ENCODE peak calls at places on chromosomes 4 and X, in nine cellular contexts. C is naive thymus-derived CD4-positive, alpha-beta T cell; G is mucosa of descending colon; H is neural progenitor cell; N is PC-3; Q is CD4-positive, alpha-beta memory T cell; O is breast epithelium; D is cardiac fibroblast; T is WERI-Rb-1. R is an unnamed sample.

GRCh38 chrX:105694839-105695238 is 127.5 kb upstream of the NRK start:
- DNase-seq in G (no peak), O (no peak), T (no peak), H (no peak), Q (no peak), N (peak; percentile 7), C (no peak), D (no peak), R (no peak)

GRCh38 chrX:9651737-9652136 is 113.9 kb downstream of the GPR143 start:
- DNase-seq in D (peak; percentile 39), T (no peak), C (no peak), N (no peak), G (no peak), O (no peak), Q (no peak), H (no peak), R (no peak)

GRCh38 chrX:148499638-148500427 is 584 bp upstream of the AFF2 start:
- DNase-seq in D (no peak), H (no peak), C (no peak), T (no peak), G (no peak), N (no peak), O (no peak), Q (no peak), R (no peak)

GRCh38 chr4:36747277-36748129 is 466.1 kb downstream of the DTHD1 start:
- DNase-seq in T (no peak), D (no peak), Q (no peak), O (no peak), C (no peak), N (no peak), G (no peak), H (no peak), R (no peak)

GRCh38 chr4:10590896-10591295 is 93.7 kb downstream of the CLNK start:
- DNase-seq in O (no peak), Q (no peak), C (no peak), N (peak; percentile 62), D (no peak), T (no peak), G (no peak), H (no peak), R (no peak)

GRCh38 chr4:86004030-86004429 is 355.8 kb downstream of the MAPK10 start:
- DNase-seq in N (no peak), D (no peak), Q (no peak), H (no peak), C (no peak), O (no peak), T (no peak), G (no peak), R (no peak)

GRCh38 chrX:114583646-114584433 is at the start of gene HTR2C:
- DNase-seq in N (no peak), D (no peak), G (no peak), C (no peak), H (peak; percentile 45), O (no peak), Q (no peak), T (no peak), R (no peak)

GRCh38 chr4:113445286-113445685 is 316.3 kb downstream of the CAMK2D start:
- DNase-seq in C (no peak), G (no peak), O (no peak), T (no peak), N (peak; percentile 82), Q (no peak), D (peak; percentile 99), H (no peak), R (no peak)

GRCh38 chr4:17380347-17380746 is 131.5 kb downstream of the QDPR start:
- DNase-seq in H (no peak), D (no peak), C (no peak), N (no peak), Q (no peak), O (no peak), G (no peak), T (no peak), R (no peak)

GRCh38 chr4:27087306-27088045 is 226.8 kb downstream of the STIM2 start:
- DNase-seq in C (no peak), G (no peak), N (no peak), D (no peak), O (no peak), T (no peak), Q (no peak), H (no peak), R (no peak)

GRCh38 chrX:805988-806387 is 175.4 kb downstream of the SHOX start:
- DNase-seq in H (no peak), G (no peak), N (no peak), T (no peak), Q (no peak), C (no peak), D (no peak), O (no peak), R (no peak)

GRCh38 chr4:119721878-119722277 is 93.3 kb upstream of the PDE5A start:
- DNase-seq in C (no peak), G (no peak), O (no peak), D (no peak), Q (no peak), H (no peak), N (peak; percentile 23), T (no peak), R (no peak)

GRCh38 chr4:184382189-184382846 is 92.0 kb downstream of the IRF2 start:
- DNase-seq in G (no peak), D (no peak), T (no peak), Q (no peak), N (no peak), H (no peak), O (no peak), C (no peak), R (peak; percentile 41)

GRCh38 chr4:168710353-168710946 is 213.6 kb downstream of the PALLD start:
- DNase-seq in N (peak; percentile 48), G (no peak), H (peak; percentile 51), D (peak; percentile 83), C (no peak), T (peak; percentile 29), O (no peak), Q (no peak), R (no peak)

GRCh38 chr4:2785613-2786012 is 7.3 kb upstream of the SH3BP2 start:
- DNase-seq in O (no peak), T (no peak), H (no peak), D (no peak), Q (no peak), N (no peak), G (no peak), C (peak; percentile 53), R (peak; percentile 71)

GRCh38 chr4:120839974-120840751 is 82.4 kb downstream of the PRDM5 start:
- DNase-seq in C (no peak), D (no peak), O (no peak), H (no peak), Q (no peak), G (no peak), T (no peak), N (no peak), R (no peak)

GRCh38 chr4:38466401-38466800 is 197.6 kb upstream of the KLF3 start:
- DNase-seq in H (no peak), D (no peak), G (no peak), Q (no peak), C (no peak), N (no peak), T (no peak), O (no peak), R (no peak)

GRCh38 chrX:25968920-25969319 is 169.2 kb upstream of the MAGEB18 start:
- DNase-seq in D (peak; percentile 48), T (peak; percentile 68), G (no peak), N (peak; percentile 4), H (peak; percentile 55), C (no peak), O (no peak), Q (no peak), R (peak; percentile 37)

GRCh38 chr4:155079866-155080265 is 128.6 kb upstream of the NPY2R start:
- DNase-seq in C (no peak), N (peak; percentile 78), O (no peak), D (peak; percentile 67), Q (no peak), G (no peak), T (no peak), H (no peak), R (no peak)
- H3K4me3 ChIP-seq in C (no peak overlapping the region), N (no peak overlapping the region), O (no peak overlapping the region), D (no peak overlapping the region), Q (no peak overlapping the region), G (no peak overlapping the region), T (no peak overlapping the region), H (no peak overlapping the region), R (no peak overlapping the region)

GRCh38 chrX:153476628-153477027 is 6.3 kb upstream of the HAUS7 start:
- DNase-seq in N (no peak), T (peak; percentile 87), G (no peak), C (no peak), O (no peak), H (no peak), D (peak; percentile 76), Q (no peak), R (no peak)

GRCh38 chrX:153475751-153476281 is 5.4 kb upstream of the HAUS7 start:
- DNase-seq in D (no peak), C (no peak), G (no peak), T (peak; percentile 43), H (no peak), O (no peak), N (no peak), Q (no peak), R (no peak)

GRCh38 chrX:153473126-153473525 is 2.8 kb upstream of the HAUS7 start:
- DNase-seq in H (no peak), D (no peak), N (no peak), Q (no peak), T (no peak), O (no peak), G (no peak), C (no peak), R (no peak)

GRCh38 chrX:153474266-153474665 is 3.9 kb upstream of the HAUS7 start:
- DNase-seq in T (no peak), D (no peak), Q (peak; percentile 10), N (no peak), C (no peak), O (no peak), H (no peak), G (no peak), R (no peak)

GRCh38 chrX:153474718-153475117 is 4.3 kb upstream of the HAUS7 start:
- DNase-seq in N (peak; percentile 36), D (peak; percentile 73), T (no peak), Q (peak; percentile 50), C (peak; percentile 53), O (peak; percentile 60), H (peak; percentile 68), G (peak; percentile 69), R (no peak)
- H3K4me3 ChIP-seq in N (no peak overlapping the region), D (no peak overlapping the region), T (no peak overlapping the region), Q (peak overlapping the region; percentile 19), C (no peak overlapping the region), O (peak overlapping the region; percentile 35), H (no peak overlapping the region), G (no peak overlapping the region), R (no peak overlapping the region)

GRCh38 chrX:45379186-45379585 is 178.5 kb upstream of the DIPK2B start:
- DNase-seq in Q (no peak), H (no peak), C (no peak), D (no peak), G (no peak), N (no peak), T (no peak), O (no peak), R (no peak)
- H3K4me3 ChIP-seq in Q (no peak overlapping the region), H (no peak overlapping the region), C (no peak overlapping the region), D (no peak overlapping the region), G (no peak overlapping the region), N (no peak overlapping the region), T (no peak overlapping the region), O (no peak overlapping the region), R (no peak overlapping the region)

DNA sequence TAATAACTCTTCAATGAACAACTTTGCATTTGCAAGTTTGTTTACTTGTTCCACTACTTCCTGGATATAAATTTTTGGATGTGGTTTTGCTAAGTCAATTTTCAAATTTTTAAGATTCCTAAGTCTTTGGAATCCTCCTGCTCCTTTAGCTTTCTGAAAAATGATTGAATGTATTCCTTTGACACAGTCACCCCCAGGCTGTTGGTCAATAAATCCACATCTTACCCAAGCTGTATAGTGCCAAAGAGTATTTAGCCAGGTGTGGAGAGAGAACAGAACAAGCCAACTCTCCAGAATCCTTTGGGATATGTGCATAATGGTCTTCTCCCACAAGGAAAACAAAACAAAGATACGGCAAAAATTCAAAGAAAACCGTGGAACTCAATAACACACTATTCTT is 56.9 kb upstream of the INTU start:
- DNase-seq in T (no peak), G (no peak), C (no peak), D (no peak), O (no peak), Q (no peak), H (no peak), N (peak; percentile 32), R (no peak)
- H3K4me3 ChIP-seq in T (no peak overlapping the region), G (no peak overlapping the region), C (no peak overlapping the region), D (no peak overlapping the region), O (no peak overlapping the region), Q (no peak overlapping the region), H (no peak overlapping the region), N (no peak overlapping the region), R (no peak overlapping the region)

R was measured in Jurkat, Clone E6-1.